ENCODE peak calls at places on chromosomes 13 and 19, in seven cellular contexts. D, J, N, V, Z, A and U are unnamed samples.
A peak's percentile ranks its signal among the peaks of the same experiment; 100 is the strongest.

GRCh38 chr19:52724701-52725514 is 9.9 kb downstream of the ZNF611 start:
- DNase-seq in D (no peak), J (no peak), N (no peak), V (no peak), Z (no peak), A (no peak), U (no peak)

GRCh38 chr19:40267601-40267997 is 17.5 kb downstream of the AKT2 start:
- DNase-seq in D (no peak), J (no peak), N (no peak), V (no peak), Z (no peak), A (no peak), U (no peak)

GRCh38 chr13:98997051-98997730 is 19.3 kb upstream of the DOCK9 start:
- DNase-seq in D (no peak), J (no peak), N (no peak), V (no peak), Z (no peak), A (no peak), U (no peak)

GRCh38 chr19:38378866-38379265 is 4.5 kb downstream of the PSMD8 start:
- DNase-seq in D (no peak), J (no peak), N (no peak), V (no peak), Z (no peak), A (no peak), U (no peak)

GRCh38 chr19:42316223-42317211 is 3.4 kb downstream of the TMEM145 start:
- DNase-seq in D (no peak), J (no peak), N (no peak), V (no peak), Z (no peak), A (no peak), U (no peak)

GRCh38 chr19:10424011-10424637 is 3.8 kb downstream of the PDE4A start:
- DNase-seq in D (no peak), J (no peak), N (peak; percentile 84), V (peak; percentile 87), Z (peak; percentile 49), A (peak; percentile 73), U (peak; percentile 67)

GRCh38 chr13:109576331-109576813 is 210.0 kb downstream of the IRS2 start:
- DNase-seq in D (no peak), J (no peak), N (no peak), V (peak; percentile 77), Z (no peak), A (peak; percentile 57), U (peak; percentile 10)

GRCh38 chr13:112184261-112184660 is 117.3 kb downstream of the SOX1 start:
- DNase-seq in D (no peak), J (no peak), N (no peak), V (no peak), Z (no peak), A (no peak), U (no peak)

GRCh38 chr19:40650749-40651305 is 39.6 kb downstream of the NUMBL start:
- DNase-seq in D (no peak), J (no peak), N (no peak), V (no peak), Z (no peak), A (peak; percentile 79), U (no peak)

GRCh38 chr13:59843040-59843439 is 320.7 kb downstream of the DIAPH3 start:
- DNase-seq in D (no peak), J (no peak), N (no peak), V (no peak), Z (no peak), A (no peak), U (no peak)

GRCh38 chr13:93865235-93865634 is 614.2 kb downstream of the DCT start:
- DNase-seq in D (no peak), J (no peak), N (no peak), V (no peak), Z (no peak), A (no peak), U (no peak)

GRCh38 chr13:28792992-28793391 is 27.1 kb upstream of the MTUS2 start:
- DNase-seq in D (no peak), J (peak; percentile 63), N (no peak), V (no peak), Z (no peak), A (peak; percentile 76), U (peak; percentile 75)

GRCh38 chr19:18290250-18291018 is 9.0 kb upstream of the JUND start:
- DNase-seq in D (no peak), J (no peak), N (no peak), V (peak; percentile 40), Z (peak; percentile 87), A (peak; percentile 60), U (peak; percentile 37)

GRCh38 chr13:107459430-107459829 is 755.9 kb downstream of the LIG4 start:
- DNase-seq in D (no peak), J (no peak), N (no peak), V (no peak), Z (no peak), A (peak; percentile 76), U (peak; percentile 80)

GRCh38 chr19:16588824-16589577 is 16.8 kb upstream of the SLC35E1 start:
- DNase-seq in D (no peak), J (no peak), N (no peak), V (no peak), Z (no peak), A (no peak), U (no peak)

GRCh38 chr13:74107598-74107997 is 26.6 kb downstream of the KLF12 start:
- DNase-seq in D (no peak), J (no peak), N (no peak), V (no peak), Z (no peak), A (no peak), U (no peak)

GRCh38 chr13:21359855-21360254 is 99.2 kb downstream of the ZDHHC20 start:
- DNase-seq in D (no peak), J (no peak), N (no peak), V (no peak), Z (no peak), A (no peak), U (no peak)

GRCh38 chr13:81874253-81874652 is 1533.3 kb upstream of the SPRY2 start:
- DNase-seq in D (no peak), J (no peak), N (no peak), V (no peak), Z (no peak), A (no peak), U (no peak)

GRCh38 chr13:98653471-98653985 is 76.6 kb upstream of the STK24 start:
- DNase-seq in D (peak; percentile 10), J (peak; percentile 10), N (peak; percentile 68), V (peak; percentile 88), Z (peak; percentile 52), A (peak; percentile 79), U (peak; percentile 66)

GRCh38 chr13:79398915-79399314 is 7.1 kb downstream of the RBM26 start:
- DNase-seq in D (no peak), J (no peak), N (no peak), V (no peak), Z (no peak), A (no peak), U (peak; percentile 67)

GRCh38 chr13:107069107-107069776 is 501.3 kb upstream of the ARGLU1 start:
- DNase-seq in D (no peak), J (no peak), N (no peak), V (no peak), Z (no peak), A (no peak), U (peak; percentile 20)

GRCh38 chr19:11528551-11529341 is at the start of gene ECSIT:
- DNase-seq in D (peak; percentile 91), J (peak; percentile 90), N (peak; percentile 97), V (peak; percentile 99), Z (peak; percentile 89), A (peak; percentile 99), U (peak; percentile 99)

GRCh38 chr19:51417107-51417806 is at the start of gene SIGLEC10:
- DNase-seq in D (peak; percentile 38), J (no peak), N (no peak), V (peak; percentile 37), Z (no peak), A (no peak), U (no peak)

GRCh38 chr13:30148171-30148754 is 159.1 kb downstream of the KATNAL1 start:
- DNase-seq in D (no peak), J (no peak), N (no peak), V (no peak), Z (peak; percentile 77), A (no peak), U (no peak)

GRCh38 chr13:98999635-98999952 is 21.7 kb upstream of the DOCK9 start:
- DNase-seq in D (no peak), J (no peak), N (no peak), V (no peak), Z (no peak), A (peak; percentile 54), U (no peak)

GRCh38 chr13:35630551-35631275 is 154.2 kb upstream of the MAB21L1 start:
- DNase-seq in D (no peak), J (peak; percentile 33), N (peak; percentile 32), V (no peak), Z (no peak), A (peak; percentile 67), U (peak; percentile 30)

DNA sequence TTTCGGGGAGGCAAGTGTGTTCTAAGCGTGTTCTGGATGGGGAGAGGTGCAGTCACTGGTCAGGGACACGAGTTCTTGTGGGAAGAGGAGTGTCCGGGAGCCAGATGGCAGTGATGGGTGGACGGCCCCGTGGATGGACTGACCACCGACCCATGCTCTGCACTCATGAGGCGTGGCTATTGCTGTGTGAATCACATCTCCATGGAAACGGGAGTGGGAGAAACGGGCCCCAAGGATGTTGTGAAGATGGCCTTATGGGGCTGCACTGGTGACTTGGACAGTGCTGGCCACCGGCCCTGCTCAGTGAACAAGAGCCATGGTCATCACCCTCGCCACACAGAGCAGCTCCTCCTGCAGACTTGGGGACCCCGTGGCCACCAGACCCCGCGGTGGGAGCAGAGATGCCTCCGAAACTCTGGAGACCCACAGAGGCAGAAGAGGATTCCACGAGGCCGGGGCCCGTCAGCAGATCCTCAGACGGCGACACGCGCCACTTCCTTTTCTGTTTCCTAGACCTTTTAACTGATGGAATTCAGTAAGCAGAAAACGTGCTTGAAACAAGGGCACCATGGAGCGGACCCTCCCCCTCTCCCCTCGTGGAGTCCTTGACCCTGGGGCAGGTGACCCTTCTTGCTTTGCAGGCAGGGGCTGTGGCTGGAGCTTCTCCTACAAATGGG is 47.5 kb downstream of the GAS6 start:
- DNase-seq in D (no peak), J (no peak), N (no peak), V (no peak), Z (no peak), A (no peak), U (no peak)
- H3K4me3 ChIP-seq in D (no peak overlapping the region), J (no peak overlapping the region), N (no peak overlapping the region), V (no peak overlapping the region), Z (peak overlapping the region; percentile 20), A (no peak overlapping the region), U (no peak overlapping the region)

GRCh38 chr19:49475191-49475932 is 1.3 kb downstream of the FLT3LG start:
- DNase-seq in D (no peak), J (no peak), N (no peak), V (no peak), Z (no peak), A (no peak), U (no peak)
- H3K4me3 ChIP-seq in D (no peak overlapping the region), J (peak overlapping the region; percentile 75), N (no peak overlapping the region), V (peak overlapping the region; percentile 70), Z (peak overlapping the region; percentile 75), A (no peak overlapping the region), U (no peak overlapping the region)

GRCh38 chr13:72508392-72508791 is 219.0 kb downstream of the MZT1 start:
- DNase-seq in D (no peak), J (no peak), N (no peak), V (no peak), Z (no peak), A (no peak), U (no peak)

GRCh38 chr13:72514141-72514540 is 213.3 kb downstream of the MZT1 start:
- DNase-seq in D (no peak), J (no peak), N (no peak), V (no peak), Z (no peak), A (peak; percentile 45), U (peak; percentile 70)
- H3K4me3 ChIP-seq in D (no peak overlapping the region), J (no peak overlapping the region), N (no peak overlapping the region), V (no peak overlapping the region), Z (no peak overlapping the region), A (no peak overlapping the region), U (no peak overlapping the region)

GRCh38 chr19:2524840-2525723 is 49.2 kb downstream of the GADD45B start:
- DNase-seq in D (no peak), J (no peak), N (no peak), V (peak; percentile 40), Z (no peak), A (peak; percentile 39), U (peak; percentile 82)
- H3K4me3 ChIP-seq in D (peak overlapping the region; percentile 36), J (no peak overlapping the region), N (peak overlapping the region; percentile 59), V (peak overlapping the region; percentile 18), Z (no peak overlapping the region), A (peak overlapping the region; percentile 30), U (peak overlapping the region; percentile 37)